ENCODE peak calls at places on chromosomes 2 and 18, in eight cellular contexts. D is mammary epithelial cell; X is upper lobe of right lung; A is activated CD4-positive, alpha-beta T cell treated with anti-CD3 and anti-CD28 coated beads, Interleukin-2, amount 50 U/mL, for 48 hours; K is OCI-LY7; P is stimulated activated CD4-positive, alpha-beta T cell treated with anti-CD3 and anti-CD28 coated beads, Interleukin-1b, Interleukin-23, amount 100 ng/mL, for 1 hour; B is stimulated activated CD8-positive, alpha-beta memory T cell treated with anti-CD3 and anti-CD28 coated beads, Interleukin-15, amount 100 ng/mL, for 24 hours; F is CD8-positive, alpha-beta memory T cell. J is an unnamed sample.

GRCh38 chr18:59691996-59692395 is 5.2 kb downstream of the CCBE1 start:
- DNase-seq in D (no peak), X (no peak), A (no peak), K (no peak), P (no peak), B (no peak), F (no peak), J (no peak)

GRCh38 chr2:181058378-181059269 is 78.2 kb downstream of the UBE2E3 start:
- DNase-seq in D (peak; percentile 31), X (no peak), A (peak; percentile 20), K (peak; percentile 62), P (no peak), B (no peak), F (peak; percentile 36), J (peak; percentile 53)

GRCh38 chr2:64862623-64863022 is 126.6 kb upstream of the SLC1A4 start:
- DNase-seq in D (peak; percentile 35), X (no peak), A (no peak), K (no peak), P (no peak), B (no peak), F (no peak), J (no peak)

GRCh38 chr2:15905267-15905645 is 35.1 kb upstream of the MYCN start:
- DNase-seq in D (no peak), X (no peak), A (no peak), K (no peak), P (no peak), B (no peak), F (no peak), J (no peak)

GRCh38 chr18:68660355-68661183 is 54.3 kb downstream of the TMX3 start:
- DNase-seq in D (peak; percentile 27), X (no peak), A (no peak), K (peak; percentile 37), P (no peak), B (no peak), F (peak; percentile 23), J (peak; percentile 61)

GRCh38 chr2:43293744-43294695 is 67.6 kb upstream of the ZFP36L2 start:
- DNase-seq in D (peak; percentile 97), X (no peak), A (peak; percentile 17), K (no peak), P (no peak), B (no peak), F (no peak), J (peak; percentile 97)

GRCh38 chr18:8423051-8423558 is 186.1 kb upstream of the RAB12 start:
- DNase-seq in D (peak; percentile 61), X (no peak), A (no peak), K (no peak), P (no peak), B (no peak), F (no peak), J (peak; percentile 61)

GRCh38 chr18:40473221-40473620 is 1481.8 kb upstream of the PIK3C3 start:
- DNase-seq in D (no peak), X (no peak), A (no peak), K (no peak), P (no peak), B (no peak), F (no peak), J (no peak)

GRCh38 chr2:109046925-109047508 is 58.0 kb upstream of the EDAR start:
- DNase-seq in D (no peak), X (no peak), A (no peak), K (no peak), P (no peak), B (no peak), F (no peak), J (peak; percentile 48)

GRCh38 chr2:172082105-172082943 is 3.0 kb upstream of the DLX1 start:
- DNase-seq in D (no peak), X (no peak), A (no peak), K (no peak), P (no peak), B (no peak), F (peak; percentile 0), J (no peak)

GRCh38 chr2:230906471-230907230 is 18.4 kb downstream of the GPR55 start:
- DNase-seq in D (no peak), X (peak; percentile 43), A (no peak), K (no peak), P (no peak), B (no peak), F (no peak), J (no peak)

GRCh38 chr2:239258248-239258647 is 142.6 kb downstream of the HDAC4 start:
- DNase-seq in D (no peak), X (no peak), A (no peak), K (no peak), P (no peak), B (no peak), F (no peak), J (no peak)

GRCh38 chr2:234873828-234874173 is 78.0 kb upstream of the SH3BP4 start:
- DNase-seq in D (no peak), X (no peak), A (no peak), K (no peak), P (no peak), B (no peak), F (no peak), J (no peak)

GRCh38 chr2:128644156-128644555 is 325.5 kb upstream of the HS6ST1 start:
- DNase-seq in D (no peak), X (no peak), A (no peak), K (no peak), P (no peak), B (no peak), F (no peak), J (no peak)

GRCh38 chr18:79965119-79965902 is 868 bp downstream of the HSBP1L1 start:
- DNase-seq in D (peak; percentile 63), X (peak; percentile 80), A (no peak), K (no peak), P (no peak), B (no peak), F (peak; percentile 41), J (peak; percentile 78)

GRCh38 chr2:107412981-107413380 is 413.7 kb upstream of the RGPD4 start:
- DNase-seq in D (no peak), X (no peak), A (no peak), K (no peak), P (no peak), B (no peak), F (no peak), J (no peak)

GRCh38 chr18:7059276-7059675 is 58.3 kb downstream of the LAMA1 start:
- DNase-seq in D (no peak), X (no peak), A (no peak), K (no peak), P (no peak), B (no peak), F (no peak), J (no peak)

J was measured in MCF 10A.